ENCODE peak calls at places on chromosomes 5 and 9, in six cellular contexts. C is A549, N is H1, W is endothelial cell of umbilical vein, P is HepG2, B is K562. I is an unnamed sample.

GRCh38 chr5:172918421-172919371 is 40.5 kb upstream of the RPL26L1 start:
- DNase-seq in N (no peak), P (no peak), B (no peak), W (no peak), C (no peak), I (no peak)

GRCh38 chr5:153565822-153566221 is 75.4 kb downstream of the GRIA1 start:
- DNase-seq in W (peak; percentile 7), P (no peak), C (no peak), N (no peak), B (no peak), I (no peak)

GRCh38 chr9:130286781-130287428 is 21.3 kb downstream of the HMCN2 start:
- DNase-seq in B (no peak), C (no peak), W (no peak), N (no peak), P (no peak), I (no peak)

GRCh38 chr9:79431019-79431679 is 140.6 kb upstream of the TLE4 start:
- DNase-seq in B (no peak), W (no peak), C (peak; percentile 21), N (no peak), P (no peak), I (no peak)

GRCh38 chr5:74418709-74419108 is 221.8 kb downstream of the ENC1 start:
- DNase-seq in W (no peak), N (no peak), P (no peak), C (no peak), B (no peak), I (no peak)

GRCh38 chr5:64612349-64612961 is 77.8 kb upstream of the SHISAL2B start:
- DNase-seq in B (peak; percentile 12), P (peak; percentile 39), W (peak; percentile 76), C (peak; percentile 53), N (no peak), I (peak; percentile 38)

GRCh38 chr9:78677326-78677725 is 380.4 kb downstream of the PSAT1 start:
- DNase-seq in N (no peak), W (no peak), P (no peak), C (no peak), B (no peak), I (no peak)

GRCh38 chr5:162323471-162323870 is 255.9 kb downstream of the GABRG2 start:
- DNase-seq in W (no peak), N (no peak), C (no peak), P (no peak), B (no peak), I (no peak)

GRCh38 chr9:69945671-69946141 is 97.9 kb upstream of the MAMDC2 start:
- DNase-seq in B (no peak), P (no peak), N (no peak), C (peak; percentile 10), W (peak; percentile 62), I (no peak)

GRCh38 chr9:69622664-69623063 is 49.5 kb downstream of the APBA1 start:
- DNase-seq in W (no peak), N (no peak), B (no peak), P (no peak), C (no peak), I (no peak)

GRCh38 chr5:41755705-41756104 is 114.5 kb downstream of the OXCT1 start:
- DNase-seq in B (no peak), C (no peak), N (no peak), P (no peak), W (no peak), I (no peak)

GRCh38 chr5:135578685-135579341 is at the start of gene CXCL14:
- DNase-seq in B (no peak), P (no peak), W (no peak), C (no peak), N (peak; percentile 68), I (peak; percentile 74)

GRCh38 chr9:136693490-136694162 is 6.4 kb upstream of the AGPAT2 start:
- DNase-seq in P (peak; percentile 63), B (peak; percentile 82), W (peak; percentile 28), N (peak; percentile 45), C (peak; percentile 86), I (no peak)

GRCh38 chr5:127833999-127834953 is 131.1 kb downstream of the CCDC192 start:
- DNase-seq in B (no peak), N (no peak), C (peak; percentile 40), W (no peak), P (no peak), I (no peak)

GRCh38 chr5:66582499-66582898 is 13.7 kb upstream of the MAST4 start:
- DNase-seq in N (no peak), W (no peak), B (no peak), C (no peak), P (no peak), I (no peak)

GRCh38 chr5:97979740-97980139 is 793.7 kb upstream of the RGMB start:
- DNase-seq in P (no peak), C (no peak), B (no peak), N (no peak), W (no peak), I (no peak)

GRCh38 chr5:171340042-171340441 is 31.0 kb downstream of the TLX3 start:
- DNase-seq in B (no peak), C (no peak), N (no peak), W (no peak), P (no peak), I (no peak)

GRCh38 chr5:171337207-171337562 is 28.1 kb downstream of the TLX3 start:
- DNase-seq in N (no peak), W (no peak), P (no peak), B (no peak), C (no peak), I (no peak)

GRCh38 chr5:171340491-171340890 is 31.4 kb downstream of the TLX3 start:
- DNase-seq in C (no peak), N (no peak), W (no peak), P (peak; percentile 5), B (no peak), I (no peak)

GRCh38 chr5:171335616-171336015 is 26.6 kb downstream of the TLX3 start:
- DNase-seq in N (no peak), C (no peak), W (no peak), B (no peak), P (no peak), I (no peak)

GRCh38 chr5:171336486-171337206 is 27.6 kb downstream of the TLX3 start:
- DNase-seq in N (peak; percentile 58), B (no peak), P (no peak), C (peak; percentile 70), W (peak; percentile 73), I (peak; percentile 51)
- TF ChIP-seq MAX in N (no peak), B (no peak), P (no peak), C (peak; percentile 46), W (no peak), I (no peak)

DNA sequence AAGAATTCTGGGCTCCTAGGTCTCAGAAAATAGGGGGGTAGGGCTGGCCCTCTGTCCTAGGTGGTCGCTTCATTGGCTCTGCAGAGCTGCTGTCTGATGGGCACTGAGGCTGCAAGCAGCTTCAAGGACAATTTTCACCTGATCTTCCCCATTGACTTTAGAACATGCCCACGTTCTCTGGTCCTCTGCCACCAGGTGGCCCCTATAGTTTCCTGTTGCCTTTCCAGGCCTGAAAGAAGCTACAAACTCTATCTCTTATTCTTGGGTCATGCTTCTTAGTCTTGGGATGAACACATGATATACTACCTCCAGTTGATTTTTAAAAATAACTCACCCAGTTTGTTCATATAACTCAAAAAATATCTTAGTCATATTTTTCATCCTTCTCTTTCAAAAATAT is 26.3 kb downstream of the SPZ1 start:
- DNase-seq in C (peak; percentile 46), B (peak; percentile 14), P (peak; percentile 44), N (no peak), W (peak; percentile 10), I (peak; percentile 37)
- TF ChIP-seq JUN in C (no peak), B (no peak), P (no peak), N (no peak), W (no peak), I (no peak)

GRCh38 chr9:131475111-131475955 is 27.4 kb upstream of the POMT1 start:
- DNase-seq in N (no peak), C (no peak), P (no peak), W (no peak), B (no peak), I (no peak)
- TF ChIP-seq MAX in N (no peak), C (no peak), P (no peak), W (no peak), B (no peak), I (no peak)

GRCh38 chr9:93116049-93116961 is 17.7 kb downstream of the NINJ1 start:
- DNase-seq in P (peak; percentile 84), C (peak; percentile 57), W (no peak), B (no peak), N (no peak), I (no peak)
- TF ChIP-seq JUN in P (no peak), C (no peak), W (no peak), B (no peak), N (no peak), I (no peak)

DNA sequence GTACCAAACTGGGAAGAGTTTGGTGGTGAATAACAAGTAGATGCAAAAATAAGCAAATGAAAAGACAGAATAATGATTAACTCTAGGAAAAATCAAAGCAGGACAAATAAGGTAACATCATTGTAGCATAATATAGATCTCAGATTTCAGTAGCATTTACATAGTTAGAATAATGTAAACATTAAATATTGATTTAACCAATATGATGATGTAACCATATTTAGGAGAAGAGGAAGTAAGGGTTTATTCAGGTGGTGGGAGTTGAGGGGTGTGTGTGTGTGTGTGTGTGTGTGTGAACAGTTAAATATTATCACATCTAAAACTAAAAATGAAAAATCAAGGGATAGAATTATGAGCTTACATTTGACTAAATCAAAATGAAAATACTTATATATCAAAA is 143.4 kb downstream of the NPR3 start:
- DNase-seq in N (no peak), C (no peak), B (no peak), W (no peak), P (no peak), I (no peak)
- TF ChIP-seq MAX in N (no peak), C (no peak), B (no peak), W (no peak), P (no peak), I (no peak)